ENCODE peak calls at places on chromosomes 6 and 20, in four cellular contexts. One of them, this sample, is unnamed.

GRCh38 chr6:136288566-136289326 is 900 bp downstream of the BCLAF1 start:
- DNase-seq in spleen: peak; percentile 94
- DNase-seq in CD8-positive, alpha-beta T cell: peak; percentile 96
- DNase-seq in omental fat pad: peak; percentile 68
- DNase-seq in this sample: no peak

GRCh38 chr6:44177691-44178423 is 19.2 kb downstream of the CAPN11 start:
- DNase-seq in spleen: no peak
- DNase-seq in CD8-positive, alpha-beta T cell: no peak
- DNase-seq in omental fat pad: no peak
- DNase-seq in this sample: no peak

GRCh38 chr6:109461733-109462526 is 6.4 kb upstream of the MICAL1 start:
- DNase-seq in omental fat pad: no peak
- DNase-seq in spleen: no peak
- DNase-seq in CD8-positive, alpha-beta T cell: no peak
- DNase-seq in this sample: no peak

GRCh38 chr6:29426654-29427053 is 11.9 kb downstream of the OR12D1 start:
- DNase-seq in spleen: no peak
- DNase-seq in omental fat pad: no peak
- DNase-seq in CD8-positive, alpha-beta T cell: no peak
- DNase-seq in this sample: no peak

GRCh38 chr6:131631625-131632284 is 3.7 kb upstream of the MED23 start:
- DNase-seq in omental fat pad: no peak
- DNase-seq in CD8-positive, alpha-beta T cell: no peak
- DNase-seq in spleen: no peak
- DNase-seq in this sample: no peak

GRCh38 chr20:63124092-63124781 is 91.7 kb downstream of the YTHDF1 start:
- DNase-seq in omental fat pad: no peak
- DNase-seq in CD8-positive, alpha-beta T cell: no peak
- DNase-seq in spleen: peak; percentile 34
- DNase-seq in this sample: peak; percentile 86

GRCh38 chr6:27138837-27139752 is 108.4 kb upstream of the PRSS16 start:
- DNase-seq in omental fat pad: no peak
- DNase-seq in spleen: peak; percentile 89
- DNase-seq in CD8-positive, alpha-beta T cell: peak; percentile 59
- DNase-seq in this sample: no peak

GRCh38 chr6:7235712-7236311 is 77.2 kb downstream of the SSR1 start:
- DNase-seq in spleen: no peak
- DNase-seq in CD8-positive, alpha-beta T cell: no peak
- DNase-seq in omental fat pad: no peak
- DNase-seq in this sample: peak; percentile 37

GRCh38 chr6:148438593-148438992 is 96.0 kb downstream of the SASH1 start:
- DNase-seq in CD8-positive, alpha-beta T cell: no peak
- DNase-seq in spleen: no peak
- DNase-seq in omental fat pad: no peak
- DNase-seq in this sample: no peak

GRCh38 chr6:3906191-3907019 is 57.2 kb downstream of the FAM50B start:
- DNase-seq in omental fat pad: no peak
- DNase-seq in spleen: peak; percentile 57
- DNase-seq in CD8-positive, alpha-beta T cell: no peak
- DNase-seq in this sample: no peak

GRCh38 chr20:12166053-12166717 is 248.5 kb downstream of the BTBD3 start:
- DNase-seq in spleen: no peak
- DNase-seq in CD8-positive, alpha-beta T cell: no peak
- DNase-seq in omental fat pad: no peak
- DNase-seq in this sample: no peak

GRCh38 chr6:170297577-170298330 is 6.9 kb upstream of the DLL1 start:
- DNase-seq in omental fat pad: no peak
- DNase-seq in CD8-positive, alpha-beta T cell: no peak
- DNase-seq in spleen: no peak
- DNase-seq in this sample: no peak

DNA sequence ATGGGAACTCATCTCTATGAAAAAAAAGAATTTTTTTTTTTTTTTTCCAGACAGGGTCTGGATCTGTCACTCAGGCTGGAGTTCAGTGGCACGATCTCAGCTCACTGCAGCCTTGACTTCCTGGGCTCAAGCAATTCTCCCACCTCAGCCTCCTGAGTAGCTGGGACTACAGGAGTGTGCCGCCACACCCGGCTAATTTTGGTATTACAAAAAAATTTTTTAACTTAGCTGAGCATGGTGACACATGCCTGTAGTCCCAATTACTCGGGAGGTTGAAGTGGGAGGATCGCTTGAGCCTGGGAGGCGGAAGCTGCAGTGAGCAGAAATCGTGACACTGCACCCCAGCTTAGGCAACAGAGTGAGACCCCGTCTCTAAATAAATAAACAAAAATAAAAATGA is 7.5 kb downstream of the DEF6 start:
- DNase-seq in omental fat pad: no peak
- DNase-seq in spleen: no peak
- DNase-seq in CD8-positive, alpha-beta T cell: peak; percentile 25
- DNase-seq in this sample: no peak
- TF ChIP-seq CTCF in omental fat pad: no peak
- TF ChIP-seq CTCF in spleen: no peak
- TF ChIP-seq CTCF in CD8-positive, alpha-beta T cell: no peak
- TF ChIP-seq CTCF in this sample: no peak

DNA sequence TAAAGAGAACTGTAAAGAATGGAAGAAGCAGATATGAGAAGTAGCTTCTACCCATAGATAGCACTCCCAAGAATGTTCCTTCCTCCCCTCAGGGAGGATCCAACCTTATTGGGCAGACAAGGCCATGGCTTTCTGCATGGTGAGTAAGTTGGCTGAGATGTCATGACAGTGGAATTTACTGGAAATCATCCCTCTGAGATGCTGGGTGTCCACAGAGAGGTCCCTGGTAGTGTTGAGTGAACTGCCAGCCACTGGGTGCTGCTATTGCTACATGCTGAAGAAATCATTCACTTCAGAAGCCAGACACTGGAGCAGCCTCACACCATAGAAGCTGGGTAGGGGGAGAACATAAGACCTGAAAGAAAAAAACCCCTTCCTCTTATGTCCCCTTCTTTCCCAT is 46.4 kb upstream of the FERMT1 start:
- DNase-seq in CD8-positive, alpha-beta T cell: no peak
- DNase-seq in spleen: no peak
- DNase-seq in omental fat pad: no peak
- DNase-seq in this sample: no peak
- TF ChIP-seq CTCF in CD8-positive, alpha-beta T cell: no peak
- TF ChIP-seq CTCF in spleen: no peak
- TF ChIP-seq CTCF in omental fat pad: no peak
- TF ChIP-seq CTCF in this sample: peak; percentile 42

DNA sequence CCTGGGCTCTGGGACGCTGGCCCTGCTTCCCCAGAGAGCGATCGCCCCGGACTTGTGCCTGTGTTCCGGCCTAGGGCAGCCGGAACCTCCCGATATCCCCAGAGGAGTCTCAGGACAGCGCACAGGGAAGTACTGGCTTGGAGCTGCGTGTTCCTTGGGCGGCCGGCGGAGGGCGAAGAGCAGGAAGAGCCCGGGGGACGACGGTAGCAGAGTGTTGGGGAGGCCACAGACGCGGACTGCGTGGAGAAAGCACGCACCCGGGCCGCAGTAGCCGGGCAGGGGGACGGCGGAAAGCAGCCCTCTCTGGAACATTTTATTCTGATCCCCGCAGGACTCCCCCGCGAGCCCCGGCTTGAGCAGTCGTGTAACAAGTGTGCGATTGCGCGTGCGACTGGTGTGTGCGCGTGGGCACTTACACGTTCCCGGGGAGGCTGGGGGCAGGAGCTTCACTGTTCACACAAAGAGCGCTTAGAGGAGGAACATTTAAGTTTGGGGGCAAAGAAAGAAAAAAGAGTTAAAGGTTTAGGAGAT is 36.1 kb downstream of the NCR2 start:
- DNase-seq in spleen: peak; percentile 73
- DNase-seq in omental fat pad: no peak
- DNase-seq in CD8-positive, alpha-beta T cell: no peak
- DNase-seq in this sample: no peak
- TF ChIP-seq CTCF in spleen: no peak
- TF ChIP-seq CTCF in omental fat pad: no peak
- TF ChIP-seq CTCF in CD8-positive, alpha-beta T cell: no peak
- TF ChIP-seq CTCF in this sample: peak; percentile 72

DNA sequence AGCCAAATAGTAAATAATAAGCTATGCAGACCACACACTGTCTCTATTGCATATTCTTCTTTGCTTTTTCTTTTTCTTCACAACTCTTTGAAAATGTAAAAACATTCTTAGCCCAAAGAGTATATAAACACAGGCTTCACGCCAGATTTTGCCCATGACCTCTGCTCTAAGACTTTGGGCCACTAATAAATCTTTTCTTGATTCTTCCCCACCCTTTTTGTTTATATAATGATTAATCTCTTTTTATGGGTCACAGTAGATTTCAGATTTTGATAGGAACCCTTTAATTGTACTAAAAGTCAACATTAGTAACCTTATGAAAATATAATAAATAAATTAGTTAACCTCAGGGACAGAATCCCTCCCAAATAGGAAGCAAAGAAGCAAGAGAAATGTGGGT is 15.8 kb upstream of the ENPP5 start:
- DNase-seq in spleen: no peak
- DNase-seq in CD8-positive, alpha-beta T cell: no peak
- DNase-seq in omental fat pad: no peak
- DNase-seq in this sample: no peak
- TF ChIP-seq CTCF in spleen: no peak
- TF ChIP-seq CTCF in CD8-positive, alpha-beta T cell: no peak
- TF ChIP-seq CTCF in omental fat pad: no peak
- TF ChIP-seq CTCF in this sample: no peak